ENCODE peak calls at places on chromosomes 6 and 20, in nine cellular contexts. Y is K562, P is transverse colon, D is breast epithelium, S is stomach, G is GM12878, M is H1, J is Panc1, I is GM23338. L is an unnamed sample. For H3K27me3, the result is how much of the 10 kb centered on the place peaks cover.

GRCh38 chr6:119671105-119671504 is 321.5 kb upstream of the MAN1A1 start:
- DNase-seq in Y (no peak), P (no peak), D (no peak), S (no peak), G (no peak), M (no peak), J (no peak), I (peak), L (no peak)

GRCh38 chr20:14785065-14785743 is 447.8 kb upstream of the FLRT3 start:
- DNase-seq in Y (no peak), P (no peak), D (no peak), S (no peak), G (no peak), M (no peak), J (no peak), I (no peak), L (no peak)

GRCh38 chr20:56359212-56360132 is 698 bp downstream of the FAM210B start:
- DNase-seq in Y (no peak), P (peak), D (peak), S (peak), G (no peak), M (peak), J (no peak), I (peak), L (peak)

GRCh38 chr20:34344256-34344637 is 18.8 kb upstream of the ITCH start:
- DNase-seq in Y (no peak), P (no peak), D (no peak), S (no peak), G (no peak), M (no peak), J (no peak), I (no peak), L (no peak)

GRCh38 chr20:37298190-37298939 is 8.9 kb downstream of the MANBAL start:
- DNase-seq in Y (no peak), P (no peak), D (no peak), S (peak), G (no peak), M (no peak), J (no peak), I (no peak), L (no peak)

GRCh38 chr6:34709386-34709785 is 12.8 kb upstream of the ILRUN start:
- DNase-seq in Y (no peak), P (peak), D (peak), S (peak), G (no peak), M (no peak), J (no peak), I (no peak), L (no peak)

GRCh38 chr6:118551063-118551672 is 3.1 kb downstream of the PLN start:
- DNase-seq in Y (peak), P (no peak), D (no peak), S (no peak), G (no peak), M (no peak), J (peak), I (peak), L (no peak)

GRCh38 chr6:52570291-52570700 is 6.6 kb downstream of the TRAM2 start:
- DNase-seq in Y (no peak), P (peak), D (no peak), S (no peak), G (no peak), M (no peak), J (no peak), I (no peak), L (no peak)

GRCh38 chr6:79455446-79455845 is 81.8 kb downstream of the LCA5 start:
- DNase-seq in Y (no peak), P (no peak), D (no peak), S (no peak), G (no peak), M (no peak), J (no peak), I (no peak), L (no peak)

GRCh38 chr6:13357551-13358075 is 29.3 kb upstream of the TBC1D7 start:
- DNase-seq in Y (no peak), P (no peak), D (no peak), S (no peak), G (no peak), M (no peak), J (no peak), I (peak), L (no peak)

GRCh38 chr6:145814035-145814500 is 527 bp downstream of the FBXO30 start:
- DNase-seq in Y (no peak), P (peak), D (no peak), S (no peak), G (peak), M (no peak), J (peak), I (peak), L (no peak)

GRCh38 chr20:37385659-37386504 is 39.9 kb downstream of the SRC start:
- DNase-seq in Y (no peak), P (no peak), D (no peak), S (no peak), G (no peak), M (no peak), J (no peak), I (no peak), L (peak)

GRCh38 chr6:110875548-110876169 is 1.1 kb downstream of the AMD1 start:
- DNase-seq in Y (peak), P (peak), D (no peak), S (peak), G (no peak), M (peak), J (no peak), I (peak), L (peak)

GRCh38 chr6:78436335-78436734 is 431.0 kb upstream of the IRAK1BP1 start:
- DNase-seq in Y (no peak), P (no peak), D (no peak), S (no peak), G (no peak), M (no peak), J (no peak), I (peak), L (no peak)

GRCh38 chr6:15744824-15745402 is 82.1 kb upstream of the DTNBP1 start:
- DNase-seq in Y (no peak), P (no peak), D (no peak), S (no peak), G (no peak), M (no peak), J (no peak), I (peak), L (no peak)

GRCh38 chr20:41151134-41151869 is 14.0 kb downstream of the PLCG1 start:
- DNase-seq in Y (no peak), P (no peak), D (no peak), S (no peak), G (no peak), M (no peak), J (no peak), I (no peak), L (no peak)

GRCh38 chr6:159595173-159595572 is 97.9 kb downstream of the SOD2 start:
- DNase-seq in Y (no peak), P (no peak), D (no peak), S (no peak), G (no peak), M (no peak), J (peak), I (no peak), L (no peak)

GRCh38 chr20:1005452-1006027 is 3.4 kb upstream of the RSPO4 start:
- DNase-seq in Y (peak), P (peak), D (no peak), S (no peak), G (peak), M (peak), J (no peak), I (peak), L (no peak)

GRCh38 chr6:38720295-38720694 is 5.2 kb downstream of the DNAH8 start:
- DNase-seq in Y (no peak), P (no peak), D (no peak), S (no peak), G (no peak), M (no peak), J (no peak), I (peak), L (no peak)

GRCh38 chr6:31175961-31176360 is 5.5 kb upstream of the POU5F1 start:
- DNase-seq in Y (no peak), P (no peak), D (no peak), S (no peak), G (no peak), M (no peak), J (no peak), I (no peak), L (no peak)

GRCh38 chr20:54168961-54169862 is 4.6 kb downstream of the CYP24A1 start:
- DNase-seq in Y (no peak), P (no peak), D (no peak), S (no peak), G (no peak), M (no peak), J (no peak), I (no peak), L (no peak)

GRCh38 chr6:19613678-19614077 is 223.5 kb upstream of the ID4 start:
- DNase-seq in Y (no peak), P (no peak), D (no peak), S (no peak), G (no peak), M (no peak), J (no peak), I (no peak), L (no peak)

GRCh38 chr6:84462697-84463096 is 235.3 kb upstream of the CEP162 start:
- DNase-seq in Y (no peak), P (no peak), D (no peak), S (no peak), G (no peak), M (no peak), J (no peak), I (no peak), L (no peak)

GRCh38 chr20:18504479-18505060 is 3.2 kb upstream of the SEC23B start:
- DNase-seq in Y (no peak), P (peak), D (peak), S (no peak), G (no peak), M (no peak), J (no peak), I (peak), L (no peak)

GRCh38 chr20:61424628-61425420 is 172.8 kb downstream of the CDH4 start:
- DNase-seq in Y (no peak), P (no peak), D (no peak), S (no peak), G (no peak), M (no peak), J (no peak), I (no peak), L (no peak)

GRCh38 chr20:9311132-9311531 is 203.3 kb upstream of the LAMP5 start:
- DNase-seq in Y (no peak), P (no peak), D (no peak), S (no peak), G (no peak), M (no peak), J (no peak), I (no peak), L (no peak)

GRCh38 chr6:42197574-42198362 is 3.0 kb upstream of the GUCA1B start:
- DNase-seq in Y (peak), P (no peak), D (no peak), S (peak), G (no peak), M (no peak), J (no peak), I (no peak), L (no peak)

GRCh38 chr20:31540406-31540805 is 26.2 kb downstream of the HM13 start:
- DNase-seq in Y (no peak), P (no peak), D (no peak), S (no peak), G (no peak), M (no peak), J (no peak), I (no peak), L (no peak)

GRCh38 chr20:12566596-12566995 is 442.2 kb upstream of the SPTLC3 start:
- DNase-seq in Y (no peak), P (no peak), D (no peak), S (no peak), G (no peak), M (no peak), J (no peak), I (no peak), L (no peak)

GRCh38 chr6:132087391-132087790 is 136.2 kb upstream of the CCN2 start:
- DNase-seq in Y (no peak), P (no peak), D (no peak), S (no peak), G (no peak), M (no peak), J (no peak), I (no peak), L (no peak)

GRCh38 chr20:36141310-36141709 is 13.2 kb upstream of the EPB41L1 start:
- DNase-seq in Y (peak), P (no peak), D (no peak), S (no peak), G (no peak), M (no peak), J (no peak), I (no peak), L (no peak)
- TF ChIP-seq CTCF in Y (peak), P (no peak), D (no peak), S (no peak), G (no peak), M (peak), J (no peak), I (peak), L (no peak)

GRCh38 chr6:69630767-69631166 is 166.0 kb downstream of the LMBRD1 start:
- DNase-seq in Y (no peak), P (no peak), D (no peak), S (no peak), G (no peak), M (no peak), J (no peak), I (no peak), L (no peak)

GRCh38 chr6:69627625-69628024 is 169.2 kb downstream of the LMBRD1 start:
- DNase-seq in Y (no peak), P (no peak), D (no peak), S (no peak), G (no peak), M (no peak), J (no peak), I (no peak), L (no peak)

GRCh38 chr6:69631552-69632346 is 165.1 kb downstream of the LMBRD1 start:
- DNase-seq in Y (no peak), P (no peak), D (no peak), S (no peak), G (no peak), M (no peak), J (no peak), I (peak), L (no peak)

GRCh38 chr6:69632932-69633331 is 163.9 kb downstream of the LMBRD1 start:
- DNase-seq in Y (no peak), P (no peak), D (no peak), S (no peak), G (no peak), M (no peak), J (no peak), I (no peak), L (no peak)
- H3K27me3 ChIP-seq in Y (under half), P (under half), D (under half), S (under half), G (under half), M (under half), J (under half), I (under half), L (under half)

DNA sequence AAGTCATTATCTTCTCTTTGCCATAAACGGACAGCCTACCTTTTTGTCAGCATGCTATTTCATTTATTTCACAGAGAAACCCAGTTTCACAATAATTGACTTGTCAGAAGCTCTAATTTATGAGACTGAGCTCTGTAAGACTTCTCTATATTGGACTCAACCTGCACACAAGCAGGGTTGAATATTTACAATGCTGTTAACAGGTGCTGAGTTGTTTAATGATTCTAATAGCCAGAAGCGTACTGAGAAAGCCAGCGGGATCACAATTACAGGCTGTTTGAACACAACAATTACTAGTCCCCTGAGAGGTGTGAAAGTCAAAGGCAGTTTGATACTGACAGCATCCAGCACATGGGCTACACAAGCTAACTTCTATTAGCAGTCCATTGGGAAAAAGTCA is 128.2 kb upstream of the SIM1 start:
- DNase-seq in Y (no peak), P (no peak), D (no peak), S (no peak), G (no peak), M (no peak), J (no peak), I (no peak), L (no peak)
- TF ChIP-seq POLR2AphosphoS5 in Y (no peak), P (no peak), D (no peak), S (no peak), G (no peak), M (no peak), J (no peak), I (no peak), L (no peak)

DNA sequence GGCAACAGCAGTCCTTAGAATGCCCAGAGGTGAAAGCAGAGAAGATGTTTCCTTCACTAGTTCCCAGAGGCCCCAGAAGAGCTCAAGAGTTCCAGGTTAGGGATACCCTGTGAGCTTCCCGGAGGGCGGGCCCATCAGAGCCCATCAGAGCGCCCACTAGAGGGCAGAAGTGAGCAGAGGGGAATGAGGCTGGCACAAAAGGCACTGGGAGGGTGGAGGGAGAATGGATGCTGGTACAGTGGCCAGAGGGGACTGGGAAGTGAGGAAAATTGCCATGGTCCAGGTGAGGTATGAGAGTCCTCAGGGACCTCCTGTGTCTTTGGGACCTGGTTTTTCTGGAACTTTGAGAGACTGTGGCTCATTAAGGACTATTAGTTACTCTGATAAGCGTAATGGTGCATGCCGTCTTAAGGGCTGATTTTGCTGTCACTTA is 57.3 kb downstream of the LINC00237 start:
- DNase-seq in Y (peak), P (peak), D (no peak), S (peak), G (no peak), M (peak), J (no peak), I (peak), L (no peak)
- TF ChIP-seq CTCF in Y (peak), P (peak), D (peak), S (peak), G (peak), M (peak), J (peak), I (peak), L (peak)

GRCh38 chr6:127154509-127154908 is 36.0 kb downstream of the RSPO3 start:
- DNase-seq in Y (no peak), P (no peak), D (no peak), S (no peak), G (no peak), M (no peak), J (no peak), I (peak), L (no peak)

GRCh38 chr6:127147576-127147975 is 29.1 kb downstream of the RSPO3 start:
- DNase-seq in Y (no peak), P (no peak), D (no peak), S (no peak), G (no peak), M (no peak), J (no peak), I (no peak), L (no peak)

GRCh38 chr6:127146935-127147334 is 28.5 kb downstream of the RSPO3 start:
- DNase-seq in Y (no peak), P (no peak), D (no peak), S (no peak), G (no peak), M (no peak), J (no peak), I (peak), L (no peak)

GRCh38 chr6:127148511-127148910 is 30.0 kb downstream of the RSPO3 start:
- DNase-seq in Y (no peak), P (no peak), D (no peak), S (no peak), G (no peak), M (no peak), J (no peak), I (no peak), L (no peak)
- H3K27me3 ChIP-seq in Y (under half), P (under half), D (under half), S (under half), G (under half), M (under half), J (under half), I (under half), L (under half)

L was measured in suprapubic skin.